ENCODE peak calls at places on chromosomes 6 and 20, in eight cellular contexts. N is SK-N-MC, P is fibroblast of lung, E is astrocyte, D is GM12878, Y is NT2/D1, V is PC-3, T is IMR-90. L is an unnamed sample.

GRCh38 chr20:52410746-52411317 is 219.3 kb upstream of the ZFP64 start:
- DNase-seq in N (no peak), P (no peak), E (peak; percentile 10), D (no peak), Y (no peak), V (no peak), T (no peak), L (no peak)

GRCh38 chr20:21436186-21436585 is 38.9 kb upstream of the NKX2-4 start:
- DNase-seq in N (no peak), P (peak; percentile 23), E (peak; percentile 95), D (no peak), Y (no peak), V (peak; percentile 91), T (peak; percentile 72), L (peak; percentile 60)

GRCh38 chr20:34995192-34995591 is 39.5 kb downstream of the MYH7B start:
- DNase-seq in N (no peak), P (no peak), E (no peak), D (no peak), Y (no peak), V (no peak), T (no peak), L (no peak)

GRCh38 chr20:3751664-3752385 is 15.7 kb downstream of the ADISSP start:
- DNase-seq in N (no peak), P (no peak), E (peak; percentile 18), D (no peak), Y (peak; percentile 40), V (no peak), T (no peak), L (no peak)

GRCh38 chr6:147283460-147283859 is 79.2 kb downstream of the STXBP5 start:
- DNase-seq in N (no peak), P (peak; percentile 87), E (peak; percentile 25), D (no peak), Y (no peak), V (peak; percentile 56), T (peak; percentile 73), L (no peak)

GRCh38 chr6:129576456-129576855 is 133.5 kb downstream of the ARHGAP18 start:
- DNase-seq in N (no peak), P (no peak), E (no peak), D (no peak), Y (no peak), V (no peak), T (no peak), L (no peak)

GRCh38 chr6:126335210-126335609 is 4.7 kb upstream of the CENPW start:
- DNase-seq in N (no peak), P (no peak), E (no peak), D (no peak), Y (no peak), V (peak; percentile 4), T (no peak), L (no peak)

GRCh38 chr6:27553123-27553904 is 80.4 kb upstream of the ZNF184 start:
- DNase-seq in N (no peak), P (peak; percentile 38), E (peak; percentile 31), D (peak; percentile 82), Y (peak; percentile 57), V (no peak), T (peak; percentile 57), L (peak; percentile 29)

GRCh38 chr6:37637562-37638413 is 59.9 kb downstream of the MDGA1 start:
- DNase-seq in N (no peak), P (no peak), E (no peak), D (no peak), Y (no peak), V (no peak), T (no peak), L (no peak)

GRCh38 chr20:14064921-14065320 is 69.6 kb downstream of the MACROD2 start:
- DNase-seq in N (no peak), P (no peak), E (no peak), D (no peak), Y (no peak), V (no peak), T (no peak), L (no peak)

GRCh38 chr20:44336725-44337380 is at the start of gene R3HDML:
- DNase-seq in N (no peak), P (no peak), E (no peak), D (no peak), Y (no peak), V (no peak), T (no peak), L (no peak)

GRCh38 chr6:107670792-107671199 is 153.3 kb downstream of the SCML4 start:
- DNase-seq in N (no peak), P (peak; percentile 54), E (peak; percentile 31), D (peak; percentile 66), Y (no peak), V (peak; percentile 32), T (peak; percentile 67), L (no peak)

GRCh38 chr6:26087284-26088115 is at the start of gene HFE:
- DNase-seq in N (no peak), P (peak; percentile 67), E (peak; percentile 49), D (no peak), Y (peak; percentile 2), V (no peak), T (peak; percentile 68), L (peak; percentile 83)

GRCh38 chr6:67854098-67854497 is 781.0 kb upstream of the ADGRB3 start:
- DNase-seq in N (no peak), P (no peak), E (peak; percentile 4), D (no peak), Y (no peak), V (peak; percentile 35), T (no peak), L (no peak)

GRCh38 chr6:25874118-25874517 is at the start of gene SLC17A3:
- DNase-seq in N (no peak), P (no peak), E (no peak), D (no peak), Y (no peak), V (no peak), T (no peak), L (no peak)

GRCh38 chr20:18639501-18639979 is 51.7 kb downstream of the DTD1 start:
- DNase-seq in N (no peak), P (no peak), E (no peak), D (no peak), Y (no peak), V (no peak), T (no peak), L (peak; percentile 41)

GRCh38 chr6:79634491-79634890 is 3.4 kb downstream of the SH3BGRL2 start:
- DNase-seq in N (no peak), P (no peak), E (no peak), D (no peak), Y (no peak), V (no peak), T (no peak), L (no peak)
- H3K4me3 ChIP-seq in N (no peak overlapping the region), P (no peak overlapping the region), E (no peak overlapping the region), D (no peak overlapping the region), Y (no peak overlapping the region), V (no peak overlapping the region), T (no peak overlapping the region), L (no peak overlapping the region)

DNA sequence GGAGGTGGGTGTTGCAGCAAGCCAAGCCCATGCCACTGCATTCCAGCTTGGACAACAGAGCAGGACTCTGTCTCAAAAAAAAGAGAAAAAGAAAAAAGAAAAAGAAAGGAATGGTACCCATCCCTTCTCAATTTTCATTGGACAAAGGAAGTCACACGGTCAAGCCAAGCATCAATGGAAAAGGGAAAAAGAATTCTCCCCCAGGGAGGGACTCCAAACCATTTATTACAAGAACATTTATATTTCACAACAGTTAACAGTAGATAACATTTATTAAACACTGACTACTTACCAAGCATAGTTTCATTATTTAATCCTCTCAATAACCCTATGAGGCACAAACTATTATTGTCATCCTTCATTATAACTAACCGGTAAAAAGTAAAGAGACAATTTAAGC is 6.6 kb upstream of the KIF13A start:
- DNase-seq in N (no peak), P (peak; percentile 46), E (peak; percentile 23), D (no peak), Y (no peak), V (no peak), T (peak; percentile 30), L (no peak)
- H3K9ac ChIP-seq in N (no peak overlapping the region), P (no peak overlapping the region), E (peak overlapping the region; percentile 39), D (no peak overlapping the region), Y (no peak overlapping the region), V (peak overlapping the region; percentile 24), T (no peak overlapping the region), L (no peak overlapping the region)

GRCh38 chr20:51185277-51185676 is 162.4 kb upstream of the KCNG1 start:
- DNase-seq in N (no peak), P (no peak), E (no peak), D (no peak), Y (no peak), V (no peak), T (no peak), L (no peak)

GRCh38 chr20:51185861-51186260 is 163.0 kb upstream of the KCNG1 start:
- DNase-seq in N (no peak), P (no peak), E (no peak), D (no peak), Y (no peak), V (no peak), T (no peak), L (no peak)

GRCh38 chr20:51189814-51190782 is 167.2 kb upstream of the KCNG1 start:
- DNase-seq in N (no peak), P (no peak), E (no peak), D (no peak), Y (no peak), V (no peak), T (no peak), L (no peak)

GRCh38 chr20:51188941-51189340 is 166.0 kb upstream of the KCNG1 start:
- DNase-seq in N (no peak), P (no peak), E (no peak), D (no peak), Y (no peak), V (no peak), T (no peak), L (no peak)

GRCh38 chr20:51187318-51187717 is 164.4 kb upstream of the KCNG1 start:
- DNase-seq in N (no peak), P (peak; percentile 68), E (no peak), D (no peak), Y (no peak), V (no peak), T (no peak), L (no peak)
- H3K4me3 ChIP-seq in N (no peak overlapping the region), P (no peak overlapping the region), E (no peak overlapping the region), D (no peak overlapping the region), Y (no peak overlapping the region), V (no peak overlapping the region), T (no peak overlapping the region), L (no peak overlapping the region)

GRCh38 chr6:142332393-142333080 is 30.7 kb downstream of the ADGRG6 start:
- DNase-seq in N (no peak), P (no peak), E (no peak), D (no peak), Y (no peak), V (no peak), T (peak; percentile 11), L (no peak)
- H3K9ac ChIP-seq in N (no peak overlapping the region), P (no peak overlapping the region), E (no peak overlapping the region), D (no peak overlapping the region), Y (no peak overlapping the region), V (no peak overlapping the region), T (no peak overlapping the region), L (no peak overlapping the region)

L was measured in adipocyte.